ENCODE peak calls at places on chromosomes 16 and 17, in five cellular contexts. M is fibroblast of mammary gland, G is HCT116, D is psoas muscle, R is AG09309. P is an unnamed sample.

GRCh38 chr17:80859004-80859941 is 132.4 kb upstream of the CHMP6 start:
- DNase-seq in R (peak; percentile 75), D (peak; percentile 80), M (peak; percentile 97), G (no peak), P (peak; percentile 41)

GRCh38 chr16:11665071-11665491 is 3.2 kb upstream of the SNN start:
- DNase-seq in G (no peak), D (no peak), R (no peak), M (no peak), P (no peak)

GRCh38 chr17:64441772-64442549 is 7.0 kb upstream of the MILR1 start:
- DNase-seq in D (no peak), R (no peak), M (peak; percentile 44), G (no peak), P (no peak)

GRCh38 chr17:5563451-5563850 is 20.9 kb downstream of the NLRP1 start:
- DNase-seq in D (no peak), R (no peak), G (no peak), M (peak; percentile 70), P (no peak)

GRCh38 chr17:72311004-72311403 is 190.2 kb downstream of the SOX9 start:
- DNase-seq in M (no peak), D (no peak), G (no peak), R (no peak), P (no peak)

GRCh38 chr17:11991461-11991860 is 5.8 kb downstream of the ZNF18 start:
- DNase-seq in M (no peak), G (no peak), D (no peak), R (no peak), P (no peak)

GRCh38 chr16:13896543-13897182 is 23.3 kb upstream of the ERCC4 start:
- DNase-seq in G (peak; percentile 36), M (peak; percentile 8), D (no peak), R (no peak), P (no peak)

GRCh38 chr16:72609933-72610332 is 438.0 kb upstream of the PMFBP1 start:
- DNase-seq in R (no peak), D (no peak), G (no peak), M (no peak), P (no peak)

GRCh38 chr17:38572665-38573365 is 32.9 kb downstream of the SRCIN1 start:
- DNase-seq in D (no peak), M (no peak), G (no peak), R (no peak), P (no peak)

GRCh38 chr17:47705536-47706481 is 11.8 kb downstream of the TBKBP1 start:
- DNase-seq in M (no peak), R (no peak), D (no peak), G (no peak), P (no peak)

GRCh38 chr16:88536510-88536909 is 33.7 kb upstream of the ZC3H18 start:
- DNase-seq in G (no peak), R (no peak), D (no peak), M (no peak), P (no peak)

GRCh38 chr17:2084766-2085647 is 30.1 kb downstream of the HIC1 start:
- DNase-seq in M (peak; percentile 95), D (peak; percentile 68), R (peak; percentile 89), G (no peak), P (no peak)

GRCh38 chr17:5122586-5123342 is 6.9 kb downstream of the USP6 start:
- DNase-seq in M (no peak), R (no peak), D (peak; percentile 40), G (no peak), P (no peak)

GRCh38 chr17:32330142-32330541 is 11.8 kb downstream of the C17orf75 start:
- DNase-seq in D (no peak), G (no peak), M (no peak), R (no peak), P (no peak)

GRCh38 chr17:5931611-5932010 is 138.6 kb upstream of the WSCD1 start:
- DNase-seq in M (no peak), D (no peak), R (no peak), G (no peak), P (no peak)

GRCh38 chr17:61247438-61247837 is 152.2 kb upstream of the TBX2 start:
- DNase-seq in M (peak; percentile 95), D (no peak), G (no peak), R (peak; percentile 97), P (no peak)

GRCh38 chr16:9821331-9821730 is 360.9 kb downstream of the GRIN2A start:
- DNase-seq in G (no peak), M (no peak), R (no peak), D (no peak), P (no peak)

GRCh38 chr17:33124185-33124584 is 132.5 kb downstream of the SPACA3 start:
- DNase-seq in G (no peak), D (no peak), M (no peak), R (no peak), P (no peak)

GRCh38 chr17:19714542-19715411 is 1.6 kb downstream of the SLC47A2 start:
- DNase-seq in G (no peak), M (no peak), R (no peak), D (no peak), P (no peak)
- TF ChIP-seq CTCF in G (no peak), M (no peak), R (no peak), D (no peak), P (no peak)

DNA sequence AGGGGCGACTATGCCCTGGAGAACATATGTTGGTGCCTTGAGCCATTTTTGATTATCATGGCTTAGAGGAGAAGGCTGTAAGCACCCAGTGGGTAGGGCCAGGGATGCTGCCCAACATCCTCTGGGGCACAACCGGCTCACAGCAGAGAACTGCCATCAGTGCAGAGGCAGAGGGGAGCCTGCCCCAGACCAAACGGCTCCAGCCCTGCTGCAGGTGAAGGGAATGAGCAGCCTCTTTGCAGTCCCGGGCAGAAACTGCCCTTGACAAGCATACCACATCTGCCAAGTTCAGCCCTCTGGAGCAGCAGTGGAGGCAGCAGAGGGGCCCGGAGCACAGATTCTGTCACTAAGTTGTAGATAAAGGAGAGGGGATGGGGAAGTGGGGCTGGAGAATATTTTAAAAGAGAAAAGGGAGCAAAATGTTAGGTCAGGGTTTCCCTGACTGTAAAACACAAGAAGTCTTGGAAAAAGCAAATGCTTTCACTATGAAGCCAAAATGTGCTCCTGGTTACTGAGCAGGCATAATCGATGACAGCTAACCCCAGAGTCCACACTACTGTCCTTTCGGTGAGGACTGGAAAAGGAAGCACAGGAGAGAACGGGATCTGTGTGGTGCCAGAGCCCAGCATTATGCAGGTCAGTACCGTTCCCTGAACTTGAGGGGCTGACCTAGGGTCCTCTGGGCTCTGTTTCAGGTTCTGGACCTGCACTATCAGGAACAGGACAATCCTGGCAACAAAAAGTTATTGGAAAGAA is 72.0 kb downstream of the CREBBP start:
- DNase-seq in M (no peak), G (no peak), D (no peak), R (no peak), P (no peak)
- H3K4me3 ChIP-seq in M (no peak overlapping the region), G (no peak overlapping the region), D (no peak overlapping the region), R (no peak overlapping the region), P (no peak overlapping the region)

GRCh38 chr17:14211778-14212177 is 24.9 kb downstream of the CDRT15 start:
- DNase-seq in D (peak; percentile 37), G (no peak), M (no peak), R (no peak), P (no peak)
- TF ChIP-seq CTCF in D (peak; percentile 40), G (no peak), M (peak; percentile 38), R (peak; percentile 36), P (peak; percentile 21)

GRCh38 chr17:43698678-43699437 is 37.1 kb upstream of the MEOX1 start:
- DNase-seq in G (no peak), D (no peak), M (no peak), R (no peak), P (no peak)
- H3K4me3 ChIP-seq in G (no peak overlapping the region), D (no peak overlapping the region), M (no peak overlapping the region), R (no peak overlapping the region), P (no peak overlapping the region)

P was measured in epithelial cell of proximal tubule.